ENCODE peak calls at places on chromosomes 3 and 15, in ten cellular contexts. Z is cardiac muscle cell, Q is pancreas, F is transverse colon, I is ovary, U is kidney epithelial cell, V is endothelial cell of umbilical vein, A is HCT116, E is fibroblast of lung, J is brain microvascular endothelial cell. K is an unnamed sample.

GRCh38 chr15:49037546-49037940 is 8.7 kb downstream of the SECISBP2L start:
- DNase-seq in Z (no peak), F (no peak), U (no peak), J (no peak), E (no peak), A (no peak), Q (no peak), V (no peak), I (no peak), K (no peak)

GRCh38 chr3:54577313-54577712 is 350.5 kb downstream of the LRTM1 start:
- DNase-seq in F (no peak), A (no peak), U (no peak), E (no peak), Z (no peak), V (no peak), J (no peak), I (no peak), Q (no peak), K (no peak)

GRCh38 chr3:44476181-44476599 is 1.3 kb downstream of the ZNF445 start:
- DNase-seq in A (no peak), I (no peak), F (no peak), E (peak), Z (no peak), J (peak), U (no peak), V (peak), Q (no peak), K (no peak)

GRCh38 chr15:81069909-81070308 is 64.2 kb upstream of the CFAP161 start:
- DNase-seq in I (no peak), F (no peak), E (no peak), Q (no peak), V (peak), J (no peak), A (no peak), Z (no peak), U (no peak), K (no peak)

GRCh38 chr15:40471778-40472130 is 970 bp downstream of the CHST14 start:
- DNase-seq in V (no peak), J (no peak), A (no peak), Q (no peak), F (peak), I (no peak), U (no peak), E (no peak), Z (peak), K (no peak)

GRCh38 chr15:40338041-40338657 is 2.6 kb downstream of the CCDC9B start:
- DNase-seq in Z (peak), Q (peak), A (peak), V (peak), F (peak), J (peak), E (peak), U (no peak), I (peak), K (no peak)

GRCh38 chr3:152241142-152242067 is 27.3 kb upstream of the MBNL1 start:
- DNase-seq in J (no peak), E (peak), Z (no peak), I (no peak), Q (no peak), U (no peak), V (peak), A (no peak), F (no peak), K (no peak)

GRCh38 chr3:39350714-39351113 is 21.2 kb downstream of the CCR8 start:
- DNase-seq in Q (no peak), A (no peak), Z (no peak), J (no peak), I (no peak), V (no peak), F (peak), E (no peak), U (no peak), K (no peak)

GRCh38 chr3:18830087-18830486 is 318.2 kb upstream of the KCNH8 start:
- DNase-seq in V (no peak), J (no peak), A (no peak), U (no peak), I (no peak), F (no peak), Q (no peak), Z (no peak), E (no peak), K (no peak)

GRCh38 chr3:134368751-134369105 is 5.5 kb downstream of the AMOTL2 start:
- DNase-seq in V (no peak), F (no peak), Q (no peak), A (no peak), Z (no peak), E (no peak), U (no peak), J (no peak), I (no peak), K (no peak)

GRCh38 chr15:69888406-69888805 is 209.3 kb downstream of the TLE3 start:
- DNase-seq in A (no peak), E (no peak), Z (no peak), J (no peak), Q (no peak), V (no peak), I (no peak), U (no peak), F (no peak), K (no peak)

GRCh38 chr15:78537266-78537665 is 3.0 kb upstream of the PSMA4 start:
- DNase-seq in J (no peak), Z (peak), Q (no peak), E (no peak), V (no peak), I (no peak), A (no peak), U (no peak), F (no peak), K (no peak)

GRCh38 chr15:67132276-67132675 is 66.9 kb downstream of the SMAD3 start:
- DNase-seq in J (no peak), Q (no peak), F (no peak), U (no peak), A (no peak), E (no peak), Z (no peak), V (no peak), I (no peak), K (no peak)

GRCh38 chr3:118863731-118864322 is 170.8 kb downstream of the IGSF11 start:
- DNase-seq in A (peak), V (no peak), J (no peak), E (no peak), Z (no peak), F (no peak), I (no peak), Q (no peak), U (no peak), K (no peak)
- TF ChIP-seq CTCF in A (peak), V (no peak), J (no peak), E (no peak), Z (no peak), F (no peak), I (no peak), Q (no peak), U (peak), K (no peak)

DNA sequence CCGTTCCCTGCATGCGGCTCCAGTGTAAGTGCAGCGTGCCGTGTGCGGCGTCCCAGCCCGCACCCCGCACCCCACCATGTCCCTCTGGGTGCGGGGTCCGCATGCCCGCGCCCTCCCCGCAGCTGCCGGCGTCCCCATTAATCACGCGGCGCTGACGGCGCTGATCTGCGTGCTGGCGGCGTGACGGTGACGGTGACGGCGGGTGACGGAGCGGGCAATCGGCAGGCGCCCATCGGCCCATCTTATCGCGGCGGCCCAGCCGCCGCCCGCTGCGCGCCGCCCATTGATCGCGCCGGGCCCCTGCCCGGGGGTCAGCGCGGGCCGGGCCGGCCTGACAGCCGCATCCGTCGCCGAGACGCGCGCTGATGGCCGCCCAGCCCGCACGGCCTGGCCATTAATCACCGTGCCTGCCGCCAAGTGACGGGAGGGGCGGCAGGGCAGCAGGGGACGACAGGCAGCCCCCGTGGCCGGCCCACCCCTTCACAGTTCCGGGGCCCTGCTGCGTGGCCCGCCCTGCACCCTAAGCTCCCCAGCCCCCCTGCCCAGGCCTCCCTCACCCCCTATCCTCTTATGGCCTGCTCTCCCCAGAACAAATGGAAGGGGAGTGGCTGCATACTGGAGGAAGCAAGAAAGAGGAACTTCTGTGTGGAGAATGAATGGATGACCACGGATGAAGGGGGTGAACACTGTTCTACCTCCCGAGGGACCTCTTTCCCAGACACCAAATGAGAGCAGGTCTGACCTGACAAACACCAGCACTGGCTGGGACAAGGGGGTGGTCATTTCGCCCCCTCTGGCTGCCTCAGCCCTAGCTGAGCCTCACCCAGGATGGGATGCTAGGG is 24.8 kb downstream of the SEC61A1 start:
- DNase-seq in J (no peak), U (no peak), V (peak), F (peak), Q (no peak), Z (peak), A (no peak), I (no peak), E (no peak), K (no peak)
- H3K4me3 ChIP-seq in J (peak), U (peak), V (no peak), F (peak), Q (no peak), Z (peak), A (no peak), I (peak), E (no peak), K (no peak)

GRCh38 chr3:150740733-150741496 is 22.1 kb downstream of the SIAH2 start:
- DNase-seq in Z (no peak), J (no peak), U (no peak), I (peak), F (no peak), Q (no peak), V (no peak), A (no peak), E (no peak), K (no peak)
- TF ChIP-seq CTCF in Z (no peak), J (no peak), U (no peak), I (no peak), F (no peak), Q (no peak), V (no peak), A (no peak), E (no peak), K (no peak)

DNA sequence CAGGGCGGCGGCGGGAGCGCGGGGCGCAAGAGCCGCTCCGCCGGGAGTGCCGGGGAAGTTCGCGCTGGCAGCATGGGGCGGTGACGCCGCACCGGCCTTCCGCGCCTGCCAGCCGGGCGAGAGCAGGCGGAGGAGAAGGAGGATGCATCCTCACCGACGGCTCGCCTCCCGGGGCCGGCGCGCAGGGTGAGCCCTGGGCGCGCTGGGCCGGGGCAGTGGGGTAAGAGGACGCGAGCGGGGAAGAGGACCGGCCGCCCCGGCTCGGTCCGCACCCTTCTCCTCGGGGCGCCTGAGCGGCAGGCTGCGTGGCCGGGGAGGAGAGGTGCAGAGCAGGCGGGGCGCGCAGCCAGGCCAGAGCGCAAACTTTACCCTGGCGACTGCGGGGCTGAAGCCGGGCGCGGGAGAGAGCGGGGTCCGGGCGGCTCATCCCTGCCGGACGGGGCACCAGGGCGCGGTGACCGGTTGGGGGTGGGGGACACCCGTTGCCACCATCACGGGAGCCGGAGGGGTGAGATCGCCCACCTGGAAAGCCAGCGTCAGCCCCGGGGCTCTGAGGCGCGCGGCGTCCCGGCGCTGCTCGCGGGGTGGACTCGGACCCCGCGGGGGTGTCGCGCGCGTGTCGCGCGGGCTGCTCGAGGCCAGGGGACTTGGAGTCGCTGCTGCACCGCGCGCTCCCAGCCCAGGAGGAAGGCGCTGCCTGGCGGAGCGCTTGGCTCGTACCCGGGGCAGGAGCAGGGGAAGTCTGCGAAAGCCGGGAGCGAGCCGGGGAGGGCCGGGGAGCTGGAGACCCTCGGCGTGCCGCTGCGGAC is 541 bp downstream of the GABRA5 start:
- DNase-seq in I (no peak), F (no peak), V (no peak), Q (no peak), J (no peak), U (no peak), Z (peak), E (no peak), A (no peak), K (no peak)
- H3K4me3 ChIP-seq in I (no peak), F (no peak), V (no peak), Q (no peak), J (peak), U (no peak), Z (peak), E (no peak), A (no peak), K (peak)

GRCh38 chr3:183636221-183637105 is 1.0 kb downstream of the KLHL24 start:
- DNase-seq in Z (peak), A (peak), U (peak), E (peak), V (peak), J (peak), F (peak), Q (peak), I (peak), K (peak)

GRCh38 chr3:183637106-183637486 is 1.7 kb downstream of the KLHL24 start:
- DNase-seq in F (no peak), Z (no peak), V (no peak), Q (no peak), U (no peak), I (no peak), E (no peak), A (no peak), J (no peak), K (no peak)

GRCh38 chr3:183635107-183635430 is 354 bp upstream of the KLHL24 start:
- DNase-seq in I (no peak), A (no peak), V (no peak), J (no peak), Z (no peak), F (no peak), E (no peak), U (no peak), Q (no peak), K (no peak)

GRCh38 chr3:183634707-183635106 is 716 bp upstream of the KLHL24 start:
- DNase-seq in I (no peak), V (no peak), Z (no peak), U (no peak), Q (no peak), A (no peak), J (no peak), F (no peak), E (no peak), K (no peak)

DNA sequence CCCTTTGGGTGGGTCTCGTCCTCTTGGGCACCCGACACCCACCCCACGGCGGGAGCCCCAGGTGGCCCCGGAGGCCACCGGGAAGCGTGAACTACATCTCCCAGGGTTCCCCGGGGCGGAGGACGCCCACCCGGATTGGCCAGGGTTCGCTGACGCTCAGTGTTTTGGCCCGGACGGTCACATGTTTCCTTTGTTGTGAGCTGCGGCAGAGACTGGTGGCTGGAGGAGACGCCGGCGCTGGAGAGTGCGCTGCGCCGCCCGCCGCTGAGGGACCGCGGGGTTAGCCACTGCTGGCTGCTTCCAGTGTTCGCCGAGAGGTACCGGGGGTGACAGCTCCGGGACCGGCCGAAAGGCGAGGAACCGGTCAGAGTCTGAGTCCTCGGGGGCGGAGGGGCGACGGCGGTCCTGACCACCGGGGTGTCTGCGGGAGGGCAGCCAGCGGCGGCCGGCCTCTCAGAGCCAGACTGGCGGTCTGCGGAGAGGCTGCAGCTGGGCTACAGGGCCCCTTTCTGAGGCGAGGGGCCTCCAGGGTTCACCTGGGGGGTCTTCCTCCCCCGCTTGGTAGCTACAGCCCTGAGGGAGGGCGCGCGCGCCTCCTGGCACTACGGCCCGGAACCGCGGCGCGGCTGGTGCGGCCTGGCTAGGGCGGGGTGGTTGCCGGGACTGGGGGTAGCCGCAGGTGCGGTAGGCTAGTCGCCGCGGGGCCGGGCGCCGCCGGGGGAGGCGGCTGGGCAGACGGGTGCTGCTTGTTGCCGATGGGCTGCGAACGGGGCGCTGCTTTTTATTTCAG is at the start of gene KLHL24:
- DNase-seq in E (peak), A (peak), Q (peak), Z (peak), V (peak), U (peak), F (peak), J (peak), I (peak), K (peak)
- TF ChIP-seq CTCF in E (no peak), A (no peak), Q (no peak), Z (no peak), V (no peak), U (no peak), F (no peak), J (peak), I (no peak), K (no peak)

DNA sequence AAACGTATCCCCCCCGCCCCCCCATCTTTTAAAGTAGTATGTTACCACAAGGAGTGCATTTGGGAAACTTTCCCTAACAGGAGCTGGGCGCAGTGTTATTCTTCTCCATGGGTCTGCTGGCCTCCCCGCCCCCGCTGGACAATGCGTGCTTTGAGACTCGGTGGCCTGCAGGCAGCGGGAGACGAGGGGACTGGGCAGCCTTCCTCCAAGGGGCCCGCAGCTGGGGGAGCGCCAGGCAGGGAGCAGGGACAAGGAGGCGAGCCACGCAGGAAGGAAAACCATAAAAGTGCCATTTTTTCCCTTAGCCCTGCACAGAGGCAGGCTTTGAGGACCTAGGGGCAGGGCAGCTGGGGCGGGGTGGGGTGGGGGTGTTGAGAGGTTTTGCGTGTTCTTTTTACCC is 14.1 kb downstream of the SOX2 start:
- DNase-seq in A (no peak), Z (no peak), I (no peak), F (no peak), Q (no peak), V (no peak), J (no peak), E (no peak), U (no peak), K (no peak)
- H3K4me3 ChIP-seq in A (no peak), Z (no peak), I (no peak), F (no peak), Q (no peak), V (no peak), J (no peak), E (no peak), U (no peak), K (no peak)

DNA sequence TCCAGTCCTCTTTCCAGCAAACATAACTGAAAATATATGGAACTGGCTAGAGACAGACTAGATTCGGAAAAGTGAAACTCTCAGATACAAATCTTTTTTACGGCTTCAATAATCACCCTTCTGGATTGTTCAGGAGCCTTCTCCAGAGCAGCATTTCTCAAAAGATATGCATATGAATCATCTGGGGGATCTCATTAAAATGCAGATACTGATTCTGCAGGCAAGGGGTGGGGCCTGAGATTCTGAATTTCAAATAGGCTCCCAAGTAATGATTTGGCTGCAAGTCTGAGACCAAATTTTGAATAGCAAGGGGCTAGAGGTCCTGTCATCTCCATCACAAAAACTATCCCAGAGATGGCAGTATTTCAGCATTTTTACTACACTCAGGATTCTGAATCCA is 165.4 kb downstream of the CTNNB1 start:
- DNase-seq in Q (no peak), E (peak), I (no peak), Z (no peak), V (no peak), J (no peak), A (no peak), U (no peak), F (no peak), K (no peak)
- TF ChIP-seq CTCF in Q (no peak), E (no peak), I (no peak), Z (no peak), V (no peak), J (no peak), A (no peak), U (no peak), F (no peak), K (no peak)

GRCh38 chr3:66494964-66495581 is 5.7 kb downstream of the LRIG1 start:
- DNase-seq in Q (no peak), V (no peak), U (no peak), F (no peak), J (no peak), E (peak), I (no peak), A (no peak), Z (no peak), K (no peak)
- H3K4me3 ChIP-seq in Q (no peak), V (no peak), U (no peak), F (peak), J (no peak), E (no peak), I (no peak), A (no peak), Z (no peak), K (no peak)

DNA sequence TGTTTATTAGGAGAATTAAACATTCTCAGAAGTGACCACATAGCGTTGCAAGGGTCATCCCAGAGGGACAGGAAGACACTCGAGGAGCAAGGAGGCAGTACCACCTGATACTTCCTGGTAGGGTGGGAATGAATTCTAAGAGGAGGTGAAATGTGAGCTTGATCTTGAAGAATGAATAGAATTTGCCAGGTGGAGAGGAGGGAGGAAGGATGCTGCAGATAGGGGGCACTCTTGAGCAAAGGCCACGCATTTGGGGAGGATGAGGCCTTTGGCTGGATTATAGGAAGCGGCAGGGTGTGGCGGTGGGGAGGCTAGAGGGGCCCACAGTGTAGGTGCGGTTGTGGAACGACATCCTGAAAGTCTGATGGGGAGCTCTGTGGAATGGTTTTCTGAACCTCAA is 33.5 kb downstream of the CHCHD6 start:
- DNase-seq in F (no peak), A (no peak), E (no peak), Q (no peak), Z (no peak), U (no peak), I (no peak), V (no peak), J (no peak), K (no peak)
- TF ChIP-seq CTCF in F (no peak), A (peak), E (peak), Q (no peak), Z (peak), U (peak), I (no peak), V (no peak), J (peak), K (peak)

K was measured in HFF-Myc.